ENCODE peak calls at places on chromosomes 3 and 15, in eight cellular contexts. R is NCI-H1930; B is activated CD8-positive, alpha-beta memory T cell treated with anti-CD3 and anti-CD28 coated beads for 24 hours; L is T-cell; J is activated CD4-positive, alpha-beta memory T cell treated with anti-CD3 and anti-CD28 coated beads, Interleukin-2, amount 10 ng/mL, durations not matched to agents 7 days and 5 days; W is HFF-Myc; Y is activated T-cell treated with anti-CD3 and anti-CD28 coated beads, Interleukin-2, amount 50 U/mL, for 48 hours; T is effector memory CD8-positive, alpha-beta T cell. Q is an unnamed sample.

GRCh38 chr3:62109534-62109933 is 263.8 kb downstream of the FEZF2 start:
- DNase-seq in R (no peak), B (no peak), L (no peak), J (no peak), W (peak), Y (peak), T (no peak), Q (no peak)

GRCh38 chr3:186967686-186968085 is 37.4 kb downstream of the ST6GAL1 start:
- DNase-seq in R (no peak), B (no peak), L (no peak), J (no peak), W (no peak), Y (no peak), T (no peak), Q (no peak)

GRCh38 chr3:11050666-11051323 is 58.2 kb downstream of the SLC6A1 start:
- DNase-seq in R (no peak), B (no peak), L (no peak), J (no peak), W (no peak), Y (no peak), T (no peak), Q (no peak)

GRCh38 chr3:184352149-184352785 is 9.1 kb downstream of the CLCN2 start:
- DNase-seq in R (no peak), B (no peak), L (no peak), J (no peak), W (no peak), Y (no peak), T (no peak), Q (no peak)

GRCh38 chr3:184688251-184688851 is 23.5 kb downstream of the MAGEF1 start:
- DNase-seq in R (no peak), B (no peak), L (no peak), J (no peak), W (peak), Y (no peak), T (no peak), Q (no peak)

GRCh38 chr15:52233405-52233804 is 42.2 kb upstream of the GNB5 start:
- DNase-seq in R (no peak), B (no peak), L (no peak), J (no peak), W (no peak), Y (no peak), T (no peak), Q (no peak)

GRCh38 chr15:31463521-31464102 is 137.0 kb downstream of the KLF13 start:
- DNase-seq in R (no peak), B (peak), L (no peak), J (no peak), W (no peak), Y (no peak), T (no peak), Q (no peak)

GRCh38 chr15:69904296-69904560 is 193.5 kb downstream of the TLE3 start:
- DNase-seq in R (no peak), B (no peak), L (no peak), J (no peak), W (no peak), Y (no peak), T (no peak), Q (no peak)

GRCh38 chr15:65054333-65055200 is 9.4 kb downstream of the SLC51B start:
- DNase-seq in R (no peak), B (peak), L (peak), J (peak), W (peak), Y (peak), T (peak), Q (peak)

GRCh38 chr3:184275961-184276910 is at the start of gene ECE2:
- DNase-seq in R (no peak), B (no peak), L (no peak), J (no peak), W (no peak), Y (no peak), T (no peak), Q (no peak)

GRCh38 chr3:37028329-37028728 is 35.0 kb downstream of the MLH1 start:
- DNase-seq in R (no peak), B (no peak), L (no peak), J (no peak), W (no peak), Y (no peak), T (no peak), Q (no peak)

GRCh38 chr3:94159062-94159726 is 96.3 kb downstream of the NSUN3 start:
- DNase-seq in R (no peak), B (no peak), L (no peak), J (no peak), W (no peak), Y (no peak), T (no peak), Q (no peak)